ENCODE peak calls at places on chromosome 2, in ten cellular contexts. Q, X, D, A, K, M, V, J, N and T are unnamed samples.

GRCh38 chr2:120602251-120602650 is 133.4 kb upstream of the GLI2 start:
- DNase-seq in M (no peak), J (no peak), D (no peak), X (no peak), A (no peak), Q (no peak), N (no peak), K (no peak), V (no peak), T (no peak)

GRCh38 chr2:237677951-237678481 is 50.6 kb downstream of the LRRFIP1 start:
- DNase-seq in D (no peak), J (peak; percentile 53), A (no peak), K (no peak), M (no peak), X (peak; percentile 50), V (peak; percentile 61), Q (no peak), N (no peak), T (peak; percentile 69)

GRCh38 chr2:207428573-207428972 is 101.2 kb upstream of the CREB1 start:
- DNase-seq in A (no peak), Q (no peak), X (no peak), J (no peak), D (no peak), V (no peak), N (no peak), M (no peak), K (no peak), T (no peak)

GRCh38 chr2:175462246-175462645 is 280.7 kb upstream of the ATP5MC3 start:
- DNase-seq in M (no peak), J (no peak), K (no peak), N (no peak), Q (no peak), V (no peak), X (no peak), D (no peak), A (no peak), T (no peak)

GRCh38 chr2:187079901-187080300 is 230.9 kb upstream of the ZSWIM2 start:
- DNase-seq in X (no peak), V (peak; percentile 8), D (no peak), K (no peak), M (no peak), N (no peak), J (no peak), Q (no peak), A (no peak), T (no peak)

GRCh38 chr2:200993097-200993496 is 29.6 kb upstream of the ORC2 start:
- DNase-seq in M (no peak), V (peak; percentile 13), X (no peak), A (no peak), N (no peak), K (no peak), Q (no peak), D (no peak), J (no peak), T (no peak)

GRCh38 chr2:88590998-88591613 is 36.2 kb downstream of the EIF2AK3 start:
- DNase-seq in Q (peak; percentile 38), X (peak; percentile 66), D (no peak), N (peak; percentile 13), V (peak; percentile 65), K (peak; percentile 1), A (peak; percentile 12), J (no peak), M (peak; percentile 3), T (peak; percentile 25)

GRCh38 chr2:16623046-16623445 is 42.6 kb downstream of the CYRIA start:
- DNase-seq in K (no peak), A (no peak), D (no peak), J (peak; percentile 3), X (no peak), V (no peak), Q (no peak), N (no peak), M (no peak), T (no peak)

GRCh38 chr2:195536863-195537262 is 120.2 kb upstream of the SLC39A10 start:
- DNase-seq in J (no peak), M (no peak), N (no peak), V (no peak), X (no peak), K (no peak), Q (no peak), A (no peak), D (no peak), T (no peak)